ENCODE peak calls at places on chromosomes 3 and 15, in six cellular contexts. G is NCI-H446, L is WERI-Rb-1, H is NB4, V is left lung, B is A172. K is an unnamed sample.

GRCh38 chr3:71930056-71930991 is 145.4 kb upstream of the PROK2 start:
- DNase-seq in H (peak), V (no peak), L (peak), B (peak), G (no peak), K (peak)

GRCh38 chr3:54819926-54820325 is 107.9 kb downstream of the LRTM1 start:
- DNase-seq in V (no peak), B (no peak), L (no peak), H (no peak), G (no peak), K (no peak)

GRCh38 chr3:56836276-56837163 is 34.8 kb upstream of the ARHGEF3 start:
- DNase-seq in G (no peak), V (no peak), L (no peak), B (peak), H (no peak), K (no peak)

GRCh38 chr3:183533410-183534132 is 21.9 kb downstream of the KLHL6 start:
- DNase-seq in G (no peak), H (no peak), B (peak), V (no peak), L (no peak), K (no peak)

GRCh38 chr3:188362405-188362831 is 208.5 kb downstream of the LPP start:
- DNase-seq in B (peak), L (no peak), V (no peak), H (no peak), G (no peak), K (peak)

GRCh38 chr3:13404625-13405452 is 15.3 kb downstream of the NUP210 start:
- DNase-seq in H (no peak), B (no peak), L (no peak), V (no peak), G (no peak), K (no peak)

GRCh38 chr3:53821631-53822068 is 24.6 kb downstream of the CHDH start:
- DNase-seq in B (peak), G (no peak), H (no peak), L (no peak), V (no peak), K (no peak)

GRCh38 chr3:138879541-138880380 is 45.0 kb upstream of the PIK3CB start:
- DNase-seq in L (no peak), B (no peak), V (no peak), H (no peak), G (no peak), K (no peak)

GRCh38 chr15:89364741-89365450 is 30.3 kb upstream of the POLG start:
- DNase-seq in H (peak), G (no peak), B (no peak), V (no peak), L (no peak), K (no peak)

GRCh38 chr15:85742186-85742751 is 52.5 kb downstream of the KLHL25 start:
- DNase-seq in G (peak), B (no peak), H (peak), V (no peak), L (no peak), K (no peak)

GRCh38 chr15:48905870-48906269 is 27.9 kb downstream of the EID1 start:
- DNase-seq in V (no peak), B (no peak), G (no peak), L (no peak), H (no peak), K (no peak)